ENCODE peak calls at places on chromosomes 11 and 22, in eight cellular contexts. E, B, S, Q, L, K, X and O are unnamed samples.

GRCh38 chr11:95584180-95584579 is 205.4 kb downstream of the FAM76B start:
- DNase-seq in E (no peak), B (no peak), S (no peak), Q (peak; percentile 28), L (peak; percentile 75), K (no peak), X (no peak), O (no peak)

GRCh38 chr11:120197977-120198376 is 12.9 kb upstream of the OAF start:
- DNase-seq in E (no peak), B (peak; percentile 46), S (no peak), Q (no peak), L (no peak), K (peak; percentile 79), X (no peak), O (no peak)

GRCh38 chr11:66267379-66268209 is 845 bp upstream of the RAB1B start:
- DNase-seq in E (peak; percentile 91), B (peak; percentile 92), S (peak; percentile 86), Q (peak; percentile 66), L (peak; percentile 90), K (peak; percentile 57), X (peak; percentile 93), O (peak; percentile 85)

GRCh38 chr11:47766363-47767227 is 546 bp downstream of the FNBP4 start:
- DNase-seq in E (peak; percentile 73), B (peak; percentile 41), S (peak; percentile 30), Q (peak; percentile 70), L (peak; percentile 85), K (peak; percentile 28), X (peak; percentile 71), O (peak; percentile 68)

GRCh38 chr22:26713823-26714449 is 56.5 kb downstream of the MIAT start:
- DNase-seq in E (peak; percentile 65), B (no peak), S (no peak), Q (no peak), L (peak; percentile 96), K (peak; percentile 5), X (peak; percentile 21), O (no peak)

GRCh38 chr11:75740681-75741080 is 23.0 kb downstream of the MOGAT2 start:
- DNase-seq in E (no peak), B (no peak), S (no peak), Q (no peak), L (no peak), K (no peak), X (no peak), O (no peak)

GRCh38 chr11:1129143-1129665 is 28.5 kb upstream of the MUC5AC start:
- DNase-seq in E (no peak), B (no peak), S (no peak), Q (no peak), L (no peak), K (no peak), X (no peak), O (no peak)

GRCh38 chr11:10942621-10943020 is 84.8 kb upstream of the ZBED5 start:
- DNase-seq in E (no peak), B (no peak), S (no peak), Q (no peak), L (peak; percentile 50), K (no peak), X (no peak), O (no peak)

GRCh38 chr11:92322225-92322624 is 97.6 kb downstream of the FAT3 start:
- DNase-seq in E (no peak), B (no peak), S (no peak), Q (peak; percentile 28), L (peak; percentile 71), K (no peak), X (no peak), O (no peak)

GRCh38 chr11:67312187-67313021 is 9.1 kb downstream of the SSH3 start:
- DNase-seq in E (no peak), B (no peak), S (no peak), Q (peak; percentile 95), L (no peak), K (no peak), X (no peak), O (no peak)

GRCh38 chr22:37334461-37334858 is 52.2 kb downstream of the CYTH4 start:
- DNase-seq in E (no peak), B (peak; percentile 65), S (no peak), Q (no peak), L (no peak), K (no peak), X (no peak), O (no peak)

GRCh38 chr11:10303558-10304363 is 1.1 kb upstream of the ADM start:
- DNase-seq in E (peak; percentile 41), B (peak; percentile 80), S (no peak), Q (peak; percentile 82), L (peak; percentile 85), K (peak; percentile 44), X (peak; percentile 78), O (peak; percentile 55)

GRCh38 chr22:46865642-46866041 is 103.2 kb downstream of the TBC1D22A start:
- DNase-seq in E (no peak), B (no peak), S (no peak), Q (no peak), L (no peak), K (no peak), X (no peak), O (no peak)

GRCh38 chr11:110761131-110761530 is 48.9 kb upstream of the ARHGAP20 start:
- DNase-seq in E (no peak), B (no peak), S (no peak), Q (no peak), L (no peak), K (no peak), X (no peak), O (no peak)

GRCh38 chr11:125381499-125381898 is 114.6 kb downstream of the FEZ1 start:
- DNase-seq in E (no peak), B (no peak), S (no peak), Q (no peak), L (no peak), K (no peak), X (no peak), O (no peak)

GRCh38 chr11:126265801-126266200 is 2.9 kb downstream of the SRPRA start:
- DNase-seq in E (peak; percentile 28), B (no peak), S (no peak), Q (no peak), L (peak; percentile 30), K (no peak), X (no peak), O (peak; percentile 8)

DNA sequence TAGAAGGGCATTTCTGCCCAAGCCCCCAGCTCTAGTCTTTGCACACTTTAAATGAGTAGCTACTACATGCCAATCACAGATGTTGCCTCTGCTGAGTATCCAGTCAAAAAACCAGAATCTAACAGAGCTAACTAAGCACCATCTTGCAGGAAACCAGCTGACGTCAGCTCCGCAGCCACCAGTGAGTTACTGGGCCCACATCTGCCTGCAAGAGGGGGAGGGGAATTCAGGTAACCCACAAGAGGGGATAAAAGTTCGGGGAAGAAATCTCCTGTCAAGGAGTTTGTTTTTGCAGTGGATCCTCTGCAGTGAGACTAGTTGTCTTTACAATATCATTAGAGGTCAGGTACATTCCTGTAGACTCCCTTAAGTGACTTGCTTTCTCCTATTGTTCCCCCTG is 9.2 kb downstream of the CD44 start:
- DNase-seq in E (no peak), B (peak; percentile 17), S (no peak), Q (no peak), L (peak; percentile 16), K (no peak), X (no peak), O (no peak)
- H3K4me2 ChIP-seq in E (no peak overlapping the region), B (no peak overlapping the region), S (no peak overlapping the region), Q (no peak overlapping the region), L (no peak overlapping the region), K (no peak overlapping the region), X (no peak overlapping the region), O (no peak overlapping the region)

GRCh38 chr11:20276661-20277000 is 86.9 kb upstream of the HTATIP2 start:
- DNase-seq in E (no peak), B (no peak), S (peak; percentile 65), Q (no peak), L (no peak), K (no peak), X (no peak), O (no peak)

GRCh38 chr11:20278727-20279126 is 84.8 kb upstream of the HTATIP2 start:
- DNase-seq in E (no peak), B (no peak), S (no peak), Q (no peak), L (peak; percentile 1), K (no peak), X (no peak), O (no peak)

GRCh38 chr11:20274031-20274430 is 89.5 kb upstream of the HTATIP2 start:
- DNase-seq in E (no peak), B (no peak), S (peak; percentile 75), Q (no peak), L (no peak), K (no peak), X (no peak), O (no peak)

GRCh38 chr11:20277014-20277413 is 86.5 kb upstream of the HTATIP2 start:
- DNase-seq in E (no peak), B (no peak), S (no peak), Q (no peak), L (no peak), K (no peak), X (no peak), O (no peak)

GRCh38 chr11:20275987-20276660 is 87.4 kb upstream of the HTATIP2 start:
- DNase-seq in E (no peak), B (no peak), S (no peak), Q (no peak), L (no peak), K (no peak), X (no peak), O (no peak)
- H3K4me2 ChIP-seq in E (no peak overlapping the region), B (no peak overlapping the region), S (no peak overlapping the region), Q (no peak overlapping the region), L (no peak overlapping the region), K (no peak overlapping the region), X (no peak overlapping the region), O (no peak overlapping the region)

GRCh38 chr11:131389582-131389981 is 19.2 kb downstream of the NTM start:
- DNase-seq in E (no peak), B (no peak), S (no peak), Q (no peak), L (no peak), K (no peak), X (no peak), O (no peak)
- H3K4me2 ChIP-seq in E (no peak overlapping the region), B (no peak overlapping the region), S (no peak overlapping the region), Q (no peak overlapping the region), L (no peak overlapping the region), K (no peak overlapping the region), X (no peak overlapping the region), O (no peak overlapping the region)

DNA sequence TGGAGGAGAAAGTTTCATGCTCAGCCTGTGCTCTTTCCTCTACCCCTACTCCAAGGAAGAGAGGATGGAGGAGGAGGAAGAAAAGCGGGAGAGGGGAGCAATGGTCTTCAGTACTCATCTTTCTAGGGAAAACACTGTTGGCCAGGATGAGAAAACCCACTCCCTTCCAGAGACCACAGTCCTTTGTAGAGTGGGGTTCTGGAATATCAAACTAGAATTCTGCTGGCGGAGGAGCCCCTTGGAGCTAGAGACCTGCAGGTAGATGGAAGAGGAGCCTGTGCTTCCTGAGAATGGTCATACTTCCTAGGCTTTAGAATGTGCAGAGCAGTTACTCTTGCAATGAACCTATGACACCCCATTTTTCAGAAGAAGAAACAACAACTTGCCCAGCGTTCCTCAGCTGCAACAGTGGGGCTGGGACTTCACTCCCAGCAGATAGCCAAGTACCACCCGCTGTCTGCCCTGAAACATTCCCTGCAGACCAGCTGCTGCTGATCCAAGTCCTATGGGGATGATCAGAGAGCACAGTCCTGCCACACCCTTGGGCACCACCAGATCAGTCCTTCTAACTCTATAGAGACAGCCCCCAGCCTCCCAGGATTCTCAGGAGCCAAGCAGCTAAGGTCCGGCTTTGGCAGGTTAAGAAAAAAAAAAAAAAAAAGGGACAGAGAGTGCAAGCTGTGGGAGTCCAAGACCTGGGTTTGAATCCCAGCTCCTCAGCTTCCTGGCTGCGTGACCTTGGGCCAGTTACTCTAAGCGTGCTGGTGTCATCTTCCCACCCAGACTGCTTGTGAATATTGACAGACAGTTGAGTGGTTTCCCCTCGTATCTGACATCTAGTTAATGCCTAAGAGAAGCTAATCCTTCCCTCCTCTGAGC is 664 bp downstream of the PTGDR2 start:
- DNase-seq in E (no peak), B (no peak), S (no peak), Q (no peak), L (no peak), K (no peak), X (no peak), O (no peak)
- H3K4me2 ChIP-seq in E (no peak overlapping the region), B (no peak overlapping the region), S (no peak overlapping the region), Q (no peak overlapping the region), L (no peak overlapping the region), K (peak overlapping the region; percentile 81), X (no peak overlapping the region), O (no peak overlapping the region)